ENCODE peak calls at places on chromosomes 16 and 17, in eight cellular contexts. L is naive thymus-derived CD4-positive, alpha-beta T cell; W is testis; P is heart right ventricle; C is NB4; I is H1; F is heart left ventricle; O is hepatocyte. V is an unnamed sample.

GRCh38 chr16:12239953-12240485 is 263.5 kb downstream of the SNX29 start:
- DNase-seq in F (no peak), O (no peak), I (no peak), L (no peak), P (no peak), W (no peak), C (no peak), V (no peak)

GRCh38 chr17:48051278-48051677 is 3.1 kb downstream of the NFE2L1 start:
- DNase-seq in I (no peak), L (no peak), W (no peak), C (no peak), O (no peak), F (no peak), P (no peak), V (no peak)

GRCh38 chr17:51745993-51746392 is 412.5 kb downstream of the CA10 start:
- DNase-seq in I (no peak), P (no peak), C (no peak), F (no peak), W (no peak), O (no peak), L (no peak), V (no peak)

GRCh38 chr16:75254359-75254837 is 3.0 kb upstream of the BCAR1 start:
- DNase-seq in P (peak; percentile 24), C (no peak), I (no peak), L (no peak), F (peak; percentile 39), O (peak; percentile 55), W (no peak), V (no peak)

GRCh38 chr16:11742041-11742535 is 569 bp downstream of the TXNDC11 start:
- DNase-seq in C (no peak), O (no peak), L (peak; percentile 39), F (peak; percentile 81), W (peak; percentile 37), I (peak; percentile 68), P (peak; percentile 24), V (no peak)

GRCh38 chr17:82236142-82236971 is 7.5 kb downstream of the SLC16A3 start:
- DNase-seq in C (peak; percentile 73), I (peak; percentile 91), L (peak; percentile 76), O (peak; percentile 87), W (peak; percentile 70), P (no peak), F (peak; percentile 81), V (no peak)

GRCh38 chr16:12201216-12201615 is 224.7 kb downstream of the SNX29 start:
- DNase-seq in W (no peak), F (no peak), C (no peak), I (no peak), O (no peak), L (no peak), P (no peak), V (no peak)

GRCh38 chr17:50043290-50044148 is 12.4 kb upstream of the ITGA3 start:
- DNase-seq in O (no peak), F (no peak), L (no peak), W (no peak), I (no peak), P (no peak), C (no peak), V (no peak)

GRCh38 chr17:39623356-39623950 is 3.3 kb upstream of the PPP1R1B start:
- DNase-seq in W (peak; percentile 94), P (peak; percentile 83), I (peak; percentile 99), L (peak; percentile 82), F (peak; percentile 92), O (peak; percentile 86), C (peak; percentile 80), V (no peak)

GRCh38 chr16:30992931-30993816 is 8.2 kb downstream of the HSD3B7 start:
- DNase-seq in W (no peak), P (no peak), F (no peak), O (no peak), I (no peak), L (no peak), C (peak; percentile 82), V (no peak)

GRCh38 chr17:67779098-67779672 is 46.1 kb upstream of the BPTF start:
- DNase-seq in O (peak; percentile 53), I (peak; percentile 84), P (peak; percentile 53), F (peak; percentile 62), L (peak; percentile 15), C (peak; percentile 47), W (peak; percentile 96), V (no peak)

GRCh38 chr17:14741516-14741915 is 440.6 kb downstream of the HS3ST3B1 start:
- DNase-seq in I (no peak), C (no peak), F (no peak), L (no peak), W (no peak), P (no peak), O (no peak), V (no peak)

GRCh38 chr16:67441907-67442306 is 11.0 kb downstream of the HSD11B2 start:
- DNase-seq in O (no peak), W (no peak), C (no peak), L (no peak), F (no peak), P (no peak), I (no peak), V (no peak)

GRCh38 chr16:4679156-4679853 is 14.1 kb upstream of the NUDT16L1 start:
- DNase-seq in O (no peak), P (no peak), W (no peak), I (no peak), C (no peak), L (no peak), F (peak; percentile 76), V (no peak)

GRCh38 chr17:49952209-49952911 is 16.6 kb upstream of the DLX4 start:
- DNase-seq in C (peak; percentile 82), I (peak; percentile 97), F (peak; percentile 82), W (peak; percentile 84), L (peak; percentile 78), O (peak; percentile 88), P (peak; percentile 67), V (peak; percentile 11)

GRCh38 chr16:22372882-22373661 is 1.3 kb downstream of the CDR2 start:
- DNase-seq in W (no peak), F (no peak), O (no peak), C (no peak), L (peak; percentile 37), P (no peak), I (no peak), V (no peak)

GRCh38 chr16:82694239-82694874 is 67.6 kb downstream of the CDH13 start:
- DNase-seq in O (no peak), C (no peak), W (no peak), I (no peak), L (no peak), P (no peak), F (no peak), V (no peak)

GRCh38 chr16:67000384-67001158 is 12.2 kb downstream of the CES4A start:
- DNase-seq in L (peak; percentile 61), W (peak; percentile 76), O (peak; percentile 72), C (peak; percentile 28), I (peak; percentile 84), F (peak; percentile 77), P (peak; percentile 22), V (no peak)

GRCh38 chr17:73282629-73283028 is 20.9 kb upstream of the CPSF4L start:
- DNase-seq in L (no peak), I (no peak), F (no peak), O (no peak), W (no peak), C (no peak), P (no peak), V (no peak)

GRCh38 chr16:58937661-58938060 is 203.5 kb upstream of the GOT2 start:
- DNase-seq in F (no peak), O (no peak), C (peak; percentile 44), P (no peak), L (no peak), I (no peak), W (no peak), V (no peak)

GRCh38 chr17:2707721-2708584 is 3.6 kb downstream of the CLUH start:
- DNase-seq in I (peak; percentile 81), W (peak; percentile 84), C (peak; percentile 31), P (peak; percentile 81), O (peak; percentile 55), L (no peak), F (peak; percentile 86), V (no peak)

GRCh38 chr17:61230972-61231820 is 168.4 kb upstream of the TBX2 start:
- DNase-seq in F (no peak), P (no peak), W (no peak), O (no peak), C (no peak), L (no peak), I (no peak), V (no peak)

GRCh38 chr16:12320298-12320706 is 343.8 kb downstream of the SNX29 start:
- DNase-seq in I (no peak), O (no peak), F (no peak), P (no peak), W (no peak), L (no peak), C (no peak), V (peak; percentile 41)

DNA sequence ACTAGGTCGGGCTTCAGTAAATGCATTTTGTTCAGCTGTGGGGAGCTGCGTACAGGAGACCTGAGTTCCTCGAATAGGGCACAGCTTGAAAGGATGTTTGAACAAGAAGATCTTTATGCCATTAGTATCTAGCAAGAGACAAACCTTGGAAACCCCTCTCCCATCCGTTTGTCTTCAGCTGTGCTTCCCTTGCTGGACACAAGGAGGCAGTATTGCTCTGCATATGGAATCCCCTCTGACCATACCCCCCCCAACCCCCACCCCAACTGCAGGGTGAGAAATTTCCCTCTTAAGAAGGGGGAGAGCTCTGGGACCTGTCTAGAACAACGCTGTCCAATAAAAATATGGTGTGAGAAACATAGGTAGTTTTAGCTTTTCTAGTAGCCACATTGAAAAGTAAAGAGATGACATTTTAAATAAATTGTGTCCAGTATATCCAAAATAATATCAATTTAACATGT is 1.6 kb downstream of the MRM1 start:
- DNase-seq in F (no peak), O (peak; percentile 80), P (peak; percentile 47), C (peak; percentile 90), W (peak; percentile 72), L (peak; percentile 68), I (peak; percentile 79), V (peak; percentile 29)
- H3K4me3 ChIP-seq in F (peak overlapping the region; percentile 72), O (peak overlapping the region; percentile 36), P (peak overlapping the region; percentile 92), C (peak overlapping the region; percentile 83), W (peak overlapping the region; percentile 68), L (peak overlapping the region; percentile 95), I (peak overlapping the region; percentile 94), V (peak overlapping the region; percentile 95)

GRCh38 chr16:73071131-73071940 is 23.4 kb upstream of the ZFHX3 start:
- DNase-seq in O (peak; percentile 72), I (peak; percentile 70), L (no peak), P (no peak), W (peak; percentile 79), C (no peak), F (peak; percentile 70), V (no peak)
- H3K4me3 ChIP-seq in O (no peak overlapping the region), I (peak overlapping the region; percentile 34), L (no peak overlapping the region), P (peak overlapping the region; percentile 16), W (peak overlapping the region; percentile 36), C (no peak overlapping the region), F (peak overlapping the region; percentile 50), V (no peak overlapping the region)

DNA sequence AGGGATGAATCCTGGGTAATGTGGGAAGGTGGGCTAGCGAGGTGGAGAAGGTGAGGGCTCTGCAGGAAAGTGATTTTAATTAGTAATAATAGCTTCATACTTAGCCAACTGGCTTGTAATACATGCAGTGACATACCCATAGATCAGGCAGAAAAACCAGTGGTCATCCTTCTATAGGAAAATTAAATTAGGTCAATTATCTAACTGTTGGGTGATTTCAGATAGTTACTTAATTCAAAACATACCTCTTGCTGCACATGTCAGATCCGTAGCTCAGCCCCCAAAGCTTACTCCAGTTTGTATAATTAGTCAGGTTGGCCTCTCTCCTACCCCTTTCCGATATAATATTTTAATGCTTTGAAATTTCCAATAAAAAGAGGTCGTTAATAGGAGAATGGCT is 137.0 kb downstream of the TMEM114 start:
- DNase-seq in L (no peak), I (no peak), P (no peak), O (no peak), F (no peak), C (no peak), W (no peak), V (no peak)
- H3K4me3 ChIP-seq in L (no peak overlapping the region), I (no peak overlapping the region), P (no peak overlapping the region), O (no peak overlapping the region), F (no peak overlapping the region), C (no peak overlapping the region), W (no peak overlapping the region), V (no peak overlapping the region)

GRCh38 chr17:17414316-17414937 is 62.4 kb upstream of the MED9 start:
- DNase-seq in W (peak; percentile 47), O (no peak), I (no peak), P (peak; percentile 28), L (no peak), C (no peak), F (no peak), V (no peak)
- H3K4me3 ChIP-seq in W (no peak overlapping the region), O (no peak overlapping the region), I (no peak overlapping the region), P (no peak overlapping the region), L (no peak overlapping the region), C (no peak overlapping the region), F (no peak overlapping the region), V (peak overlapping the region; percentile 11)